ENCODE peak calls at places on chromosomes 12 and 14, in five cellular contexts. One of them, this sample, is unnamed.

GRCh38 chr12:3885179-3886094 is 12.2 kb upstream of the PARP11 start:
- DNase-seq in stimulated activated CD8-positive, alpha-beta memory T cell treated with anti-CD3 and anti-CD28 coated beads, Interleukin-4, amount 100 ng/mL, for 4 hours: no peak
- DNase-seq in NCI-H1092 treated with DMSO at 0.1 percent for 48 hours: peak
- DNase-seq in brain microvascular endothelial cell: peak
- DNase-seq in left colon: no peak
- DNase-seq in this sample: no peak

GRCh38 chr14:51335521-51335920 is 95.5 kb downstream of the TMX1 start:
- DNase-seq in brain microvascular endothelial cell: no peak
- DNase-seq in stimulated activated CD8-positive, alpha-beta memory T cell treated with anti-CD3 and anti-CD28 coated beads, Interleukin-4, amount 100 ng/mL, for 4 hours: no peak
- DNase-seq in NCI-H1092 treated with DMSO at 0.1 percent for 48 hours: no peak
- DNase-seq in left colon: peak
- DNase-seq in this sample: no peak

GRCh38 chr12:49662998-49663843 is 39.9 kb downstream of the PRPF40B start:
- DNase-seq in stimulated activated CD8-positive, alpha-beta memory T cell treated with anti-CD3 and anti-CD28 coated beads, Interleukin-4, amount 100 ng/mL, for 4 hours: peak
- DNase-seq in NCI-H1092 treated with DMSO at 0.1 percent for 48 hours: no peak
- DNase-seq in left colon: peak
- DNase-seq in brain microvascular endothelial cell: peak
- DNase-seq in this sample: no peak

GRCh38 chr14:71574976-71575375 is 357.3 kb upstream of the RGS6 start:
- DNase-seq in left colon: no peak
- DNase-seq in brain microvascular endothelial cell: peak
- DNase-seq in stimulated activated CD8-positive, alpha-beta memory T cell treated with anti-CD3 and anti-CD28 coated beads, Interleukin-4, amount 100 ng/mL, for 4 hours: no peak
- DNase-seq in NCI-H1092 treated with DMSO at 0.1 percent for 48 hours: no peak
- DNase-seq in this sample: no peak

GRCh38 chr14:67265131-67265530 is 23.9 kb downstream of the PALS1 start:
- DNase-seq in stimulated activated CD8-positive, alpha-beta memory T cell treated with anti-CD3 and anti-CD28 coated beads, Interleukin-4, amount 100 ng/mL, for 4 hours: no peak
- DNase-seq in NCI-H1092 treated with DMSO at 0.1 percent for 48 hours: no peak
- DNase-seq in left colon: no peak
- DNase-seq in brain microvascular endothelial cell: peak
- DNase-seq in this sample: no peak

GRCh38 chr12:110699591-110700445 is 10.9 kb upstream of the HVCN1 start:
- DNase-seq in stimulated activated CD8-positive, alpha-beta memory T cell treated with anti-CD3 and anti-CD28 coated beads, Interleukin-4, amount 100 ng/mL, for 4 hours: no peak
- DNase-seq in NCI-H1092 treated with DMSO at 0.1 percent for 48 hours: peak
- DNase-seq in brain microvascular endothelial cell: no peak
- DNase-seq in left colon: no peak
- DNase-seq in this sample: no peak

GRCh38 chr12:117388865-117389508 is 27.6 kb upstream of the NOS1 start:
- DNase-seq in NCI-H1092 treated with DMSO at 0.1 percent for 48 hours: no peak
- DNase-seq in stimulated activated CD8-positive, alpha-beta memory T cell treated with anti-CD3 and anti-CD28 coated beads, Interleukin-4, amount 100 ng/mL, for 4 hours: no peak
- DNase-seq in brain microvascular endothelial cell: no peak
- DNase-seq in left colon: no peak
- DNase-seq in this sample: no peak

GRCh38 chr12:11958216-11959091 is 112.3 kb upstream of the BCL2L14 start:
- DNase-seq in brain microvascular endothelial cell: peak
- DNase-seq in stimulated activated CD8-positive, alpha-beta memory T cell treated with anti-CD3 and anti-CD28 coated beads, Interleukin-4, amount 100 ng/mL, for 4 hours: no peak
- DNase-seq in NCI-H1092 treated with DMSO at 0.1 percent for 48 hours: no peak
- DNase-seq in left colon: no peak
- DNase-seq in this sample: no peak

GRCh38 chr14:105351920-105352871 is 37.6 kb downstream of the PACS2 start:
- DNase-seq in NCI-H1092 treated with DMSO at 0.1 percent for 48 hours: peak
- DNase-seq in stimulated activated CD8-positive, alpha-beta memory T cell treated with anti-CD3 and anti-CD28 coated beads, Interleukin-4, amount 100 ng/mL, for 4 hours: peak
- DNase-seq in left colon: peak
- DNase-seq in brain microvascular endothelial cell: peak
- DNase-seq in this sample: peak

GRCh38 chr12:122880155-122880605 is 15.7 kb downstream of the VPS37B start:
- DNase-seq in left colon: no peak
- DNase-seq in brain microvascular endothelial cell: no peak
- DNase-seq in NCI-H1092 treated with DMSO at 0.1 percent for 48 hours: no peak
- DNase-seq in stimulated activated CD8-positive, alpha-beta memory T cell treated with anti-CD3 and anti-CD28 coated beads, Interleukin-4, amount 100 ng/mL, for 4 hours: no peak
- DNase-seq in this sample: no peak

GRCh38 chr12:58850826-58851225 is 69.5 kb downstream of the LRIG3 start:
- DNase-seq in stimulated activated CD8-positive, alpha-beta memory T cell treated with anti-CD3 and anti-CD28 coated beads, Interleukin-4, amount 100 ng/mL, for 4 hours: no peak
- DNase-seq in brain microvascular endothelial cell: no peak
- DNase-seq in NCI-H1092 treated with DMSO at 0.1 percent for 48 hours: no peak
- DNase-seq in left colon: no peak
- DNase-seq in this sample: no peak